ENCODE peak calls at places on chromosomes 3 and 15, in five cellular contexts. I is WTC11, Y is stomach, L is transverse colon, H is heart right ventricle. E is an unnamed sample.

GRCh38 chr3:111747490-111747889 is 111.6 kb upstream of the PHLDB2 start:
- DNase-seq in I (no peak), Y (no peak), L (no peak), H (no peak), E (no peak)

GRCh38 chr3:18423401-18424212 is 1.5 kb downstream of the SATB1 start:
- DNase-seq in I (peak; percentile 47), Y (peak; percentile 48), L (peak; percentile 61), H (peak; percentile 36), E (peak; percentile 63)

GRCh38 chr15:55827965-55828364 is 85.0 kb upstream of the PRTG start:
- DNase-seq in I (no peak), Y (no peak), L (no peak), H (no peak), E (no peak)

GRCh38 chr3:159844801-159845261 is 143.8 kb upstream of the IL12A start:
- DNase-seq in I (no peak), Y (no peak), L (no peak), H (no peak), E (no peak)

GRCh38 chr3:189001559-189001958 is 170.2 kb upstream of the TPRG1 start:
- DNase-seq in I (no peak), Y (no peak), L (no peak), H (no peak), E (no peak)

GRCh38 chr3:163033652-163034051 is 1537.0 kb downstream of the OTOL1 start:
- DNase-seq in I (no peak), Y (no peak), L (no peak), H (no peak), E (no peak)

GRCh38 chr3:110767156-110767555 is 304.5 kb upstream of the NECTIN3 start:
- DNase-seq in I (no peak), Y (no peak), L (no peak), H (no peak), E (no peak)

GRCh38 chr3:87298111-87298718 is 21.8 kb upstream of the POU1F1 start:
- DNase-seq in I (no peak), Y (no peak), L (no peak), H (no peak), E (peak; percentile 46)

GRCh38 chr15:83398591-83398990 is 48.5 kb upstream of the SH3GL3 start:
- DNase-seq in I (no peak), Y (no peak), L (no peak), H (no peak), E (no peak)

GRCh38 chr3:142046320-142047020 is 102.9 kb downstream of the TFDP2 start:
- DNase-seq in I (no peak), Y (no peak), L (no peak), H (no peak), E (peak; percentile 83)

GRCh38 chr15:73264881-73265280 is 103.9 kb downstream of the HCN4 start:
- DNase-seq in I (no peak), Y (no peak), L (no peak), H (no peak), E (no peak)

GRCh38 chr15:58434334-58434888 is 2.6 kb downstream of the LIPC start:
- DNase-seq in I (no peak), Y (no peak), L (no peak), H (no peak), E (peak; percentile 14)

GRCh38 chr3:50442940-50443579 is 60.4 kb downstream of the CACNA2D2 start:
- DNase-seq in I (no peak), Y (peak; percentile 69), L (peak; percentile 22), H (no peak), E (no peak)

GRCh38 chr15:76553564-76553963 is 217.0 kb downstream of the ISL2 start:
- DNase-seq in I (no peak), Y (no peak), L (no peak), H (no peak), E (no peak)

GRCh38 chr15:34795267-34796081 is at the start of gene ACTC1:
- DNase-seq in I (peak; percentile 73), Y (peak; percentile 27), L (no peak), H (peak; percentile 71), E (no peak)

GRCh38 chr3:158532099-158532734 is 38.8 kb upstream of the MLF1 start:
- DNase-seq in I (no peak), Y (no peak), L (no peak), H (no peak), E (peak; percentile 49)

GRCh38 chr3:48402281-48402732 is 27.6 kb downstream of the PLXNB1 start:
- DNase-seq in I (no peak), Y (peak; percentile 59), L (peak; percentile 73), H (peak; percentile 45), E (peak; percentile 45)

GRCh38 chr3:69433938-69434263 is 48.0 kb upstream of the FRMD4B start:
- DNase-seq in I (no peak), Y (no peak), L (no peak), H (no peak), E (no peak)

GRCh38 chr15:101354891-101355623 is 60.0 kb upstream of the SNRPA1 start:
- DNase-seq in I (no peak), Y (no peak), L (no peak), H (no peak), E (no peak)

GRCh38 chr15:78859971-78860733 is 12.5 kb upstream of the MORF4L1 start:
- DNase-seq in I (peak; percentile 80), Y (peak; percentile 80), L (peak; percentile 77), H (peak; percentile 74), E (peak; percentile 83)

GRCh38 chr15:23866832-23867231 is 179.7 kb upstream of the NDN start:
- DNase-seq in I (no peak), Y (no peak), L (no peak), H (no peak), E (peak; percentile 33)
- TF ChIP-seq CTCF in I (no peak), Y (no peak), L (no peak), H (no peak), E (peak; percentile 50)

GRCh38 chr3:77189684-77190083 is 149.8 kb downstream of the ROBO2 start:
- DNase-seq in I (no peak), Y (no peak), L (no peak), H (no peak), E (no peak)

GRCh38 chr3:77186319-77186718 is 146.4 kb downstream of the ROBO2 start:
- DNase-seq in I (no peak), Y (no peak), L (no peak), H (no peak), E (no peak)

GRCh38 chr3:77186728-77187127 is 146.8 kb downstream of the ROBO2 start:
- DNase-seq in I (no peak), Y (no peak), L (no peak), H (no peak), E (no peak)

GRCh38 chr3:77189258-77189657 is 149.4 kb downstream of the ROBO2 start:
- DNase-seq in I (no peak), Y (no peak), L (no peak), H (no peak), E (no peak)

DNA sequence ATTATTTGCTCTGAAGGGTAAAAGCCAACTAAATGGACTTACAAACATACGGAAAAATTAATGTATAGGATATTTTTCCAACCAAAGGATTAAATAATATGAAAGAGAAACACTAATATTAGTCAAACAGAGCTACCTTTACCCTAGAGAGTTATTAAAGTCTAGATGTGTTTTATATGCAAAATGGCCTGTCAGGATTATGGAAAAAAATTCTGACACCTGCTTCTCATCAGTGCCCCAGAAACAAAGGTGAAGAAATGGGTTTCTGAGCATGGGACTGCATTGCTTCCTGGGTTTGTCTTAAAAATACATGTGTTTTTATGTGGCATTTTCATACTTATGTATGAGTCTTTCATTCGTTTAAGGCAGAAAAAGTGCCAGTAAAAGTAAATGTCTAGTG is 148.3 kb downstream of the ROBO2 start:
- DNase-seq in I (no peak), Y (no peak), L (no peak), H (no peak), E (no peak)
- TF ChIP-seq CTCF in I (no peak), Y (no peak), L (no peak), H (no peak), E (no peak)

DNA sequence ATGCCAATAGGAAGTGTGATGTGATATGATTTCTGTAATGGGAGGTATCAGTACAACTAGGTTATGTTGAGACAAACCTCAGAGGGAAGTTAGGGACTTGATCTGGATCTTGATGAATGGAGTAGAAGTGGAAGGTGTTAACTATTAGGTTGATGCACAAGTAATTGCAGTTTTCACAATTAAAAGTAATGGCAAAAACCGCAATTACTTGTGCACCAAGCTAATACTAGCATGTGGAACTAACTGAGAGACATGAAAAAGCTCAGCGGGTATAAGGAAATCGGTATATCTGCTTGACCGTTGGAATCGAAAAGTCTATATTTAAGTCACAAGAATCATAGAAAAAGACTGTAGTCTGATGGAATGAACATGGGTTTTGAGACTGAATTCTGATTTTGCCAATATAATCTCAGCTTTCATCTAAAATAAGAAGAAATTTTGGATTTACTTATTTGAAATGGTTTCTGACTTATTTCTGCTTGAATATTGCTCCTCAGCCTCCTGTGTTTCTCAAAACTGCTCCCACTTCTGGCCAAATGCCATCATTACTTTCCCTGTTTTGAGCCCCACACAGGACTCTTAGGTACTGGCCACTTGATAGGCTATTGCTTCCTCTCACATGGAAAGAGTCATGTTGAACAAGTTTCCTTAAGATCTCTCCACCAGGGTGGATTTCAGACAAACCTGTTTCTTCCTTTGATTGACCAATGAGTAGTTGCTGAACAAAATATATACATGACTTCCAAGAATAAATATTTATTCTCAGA is 271.5 kb upstream of the COL8A1 start:
- DNase-seq in I (peak; percentile 17), Y (no peak), L (no peak), H (no peak), E (peak; percentile 15)
- TF ChIP-seq CTCF in I (no peak), Y (no peak), L (no peak), H (no peak), E (peak; percentile 11)

GRCh38 chr15:66912001-66912400 is 153.4 kb upstream of the SMAD3 start:
- DNase-seq in I (no peak), Y (no peak), L (no peak), H (no peak), E (peak; percentile 41)

GRCh38 chr15:66909381-66909890 is 156.0 kb upstream of the SMAD3 start:
- DNase-seq in I (no peak), Y (no peak), L (no peak), H (no peak), E (no peak)

GRCh38 chr15:66911131-66911700 is 154.2 kb upstream of the SMAD3 start:
- DNase-seq in I (no peak), Y (no peak), L (no peak), H (no peak), E (no peak)

GRCh38 chr15:66908503-66909095 is 156.8 kb upstream of the SMAD3 start:
- DNase-seq in I (no peak), Y (no peak), L (no peak), H (no peak), E (peak; percentile 37)

DNA sequence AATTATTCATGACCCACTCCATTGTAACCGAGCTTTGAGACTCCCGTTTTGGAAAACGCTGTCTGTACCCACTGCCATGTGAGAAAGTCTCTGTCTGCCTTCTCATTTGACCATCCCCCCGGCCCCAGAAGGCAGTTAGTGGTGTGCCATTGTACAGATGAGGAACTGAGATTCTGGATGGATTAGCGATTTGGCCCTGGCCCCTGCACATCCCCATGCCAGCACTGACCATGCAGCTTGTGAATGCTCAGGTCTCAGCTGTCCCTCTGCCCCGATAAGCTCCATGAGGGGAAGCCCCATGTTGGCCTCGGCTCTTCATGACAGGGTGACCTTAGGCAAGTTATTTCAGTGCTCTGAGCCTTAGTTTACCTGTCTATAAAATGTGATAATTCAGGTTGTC is 153.0 kb upstream of the SMAD3 start:
- DNase-seq in I (no peak), Y (no peak), L (no peak), H (no peak), E (no peak)
- TF ChIP-seq CTCF in I (no peak), Y (no peak), L (no peak), H (no peak), E (no peak)

DNA sequence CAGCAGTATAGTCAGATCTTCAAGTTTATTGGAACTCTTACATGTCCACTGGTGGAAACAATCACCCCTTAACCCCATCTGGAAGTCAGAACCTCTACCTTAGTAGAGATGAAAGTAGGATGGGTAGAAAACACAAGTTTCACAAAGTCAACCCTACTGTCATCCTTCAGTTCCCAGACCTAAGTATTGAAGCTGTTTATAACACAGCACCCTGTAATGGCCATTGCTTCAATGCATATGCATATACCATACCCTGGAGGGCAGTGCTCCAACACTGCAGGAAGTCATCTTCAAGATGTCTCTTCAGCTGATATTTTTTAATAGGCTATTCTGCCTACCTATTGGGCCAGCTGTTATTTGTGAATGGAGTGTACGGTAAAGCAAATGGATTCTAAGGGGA is 241.3 kb downstream of the UBE2E2 start:
- DNase-seq in I (no peak), Y (no peak), L (no peak), H (no peak), E (no peak)
- TF ChIP-seq CTCF in I (no peak), Y (no peak), L (no peak), H (no peak), E (no peak)